ENCODE peak calls at places on chromosomes 3 and 15, in six cellular contexts. O is dorsolateral prefrontal cortex, N is foreskin fibroblast, Q is neural crest cell, V is GM10248, H is PC-9. P is an unnamed sample.

GRCh38 chr3:152241142-152242067 is 27.3 kb upstream of the MBNL1 start:
- DNase-seq in H (peak), Q (no peak), O (no peak), N (peak), V (no peak), P (peak)

GRCh38 chr15:55685292-55685691 is 57.7 kb downstream of the PRTG start:
- DNase-seq in N (peak), O (no peak), Q (no peak), H (no peak), V (peak), P (no peak)

GRCh38 chr15:56817266-56817665 is 84.0 kb upstream of the ZNF280D start:
- DNase-seq in Q (no peak), N (peak), V (no peak), O (no peak), H (no peak), P (no peak)

GRCh38 chr3:8197384-8197783 is 304.2 kb upstream of the LMCD1 start:
- DNase-seq in Q (no peak), H (no peak), N (no peak), V (no peak), O (no peak), P (no peak)

GRCh38 chr15:83784975-83785374 is 131.1 kb downstream of the ADAMTSL3 start:
- DNase-seq in H (no peak), N (peak), V (no peak), O (no peak), Q (no peak), P (no peak)

GRCh38 chr15:55334371-55334770 is 15.3 kb downstream of the PIGB start:
- DNase-seq in V (no peak), N (no peak), O (no peak), H (no peak), Q (no peak), P (no peak)

GRCh38 chr15:66474140-66474539 is 23.4 kb downstream of the SNAPC5 start:
- DNase-seq in N (no peak), V (no peak), H (no peak), O (no peak), Q (no peak), P (no peak)

GRCh38 chr3:107193114-107193513 is 184.1 kb upstream of the CCDC54 start:
- DNase-seq in N (no peak), V (no peak), H (no peak), Q (no peak), O (no peak), P (no peak)

GRCh38 chr15:25793354-25794050 is 69.6 kb downstream of the ATP10A start:
- DNase-seq in N (no peak), Q (no peak), H (no peak), V (no peak), O (no peak), P (no peak)

GRCh38 chr15:57385923-57386390 is 9.7 kb downstream of the CGNL1 start:
- DNase-seq in N (no peak), Q (no peak), V (no peak), H (no peak), O (no peak), P (no peak)

GRCh38 chr15:73284073-73284472 is 84.7 kb downstream of the HCN4 start:
- DNase-seq in H (no peak), Q (no peak), N (peak), V (no peak), O (no peak), P (no peak)

GRCh38 chr3:51955175-51955892 is at the start of gene GPR62:
- DNase-seq in H (no peak), N (no peak), V (no peak), O (peak), Q (no peak), P (no peak)

GRCh38 chr3:50604628-50605588 is 6.7 kb downstream of the CISH start:
- DNase-seq in O (no peak), Q (no peak), N (no peak), H (peak), V (no peak), P (no peak)

GRCh38 chr15:62068071-62068786 is 1.5 kb downstream of the C2CD4A start:
- DNase-seq in O (no peak), V (peak), N (peak), Q (peak), H (peak), P (peak)

GRCh38 chr3:179551383-179551782 is 11.3 kb upstream of the ACTL6A start:
- DNase-seq in Q (no peak), H (no peak), O (no peak), V (no peak), N (no peak), P (no peak)

GRCh38 chr3:61685755-61686154 is 124.4 kb downstream of the PTPRG start:
- DNase-seq in N (no peak), V (no peak), Q (no peak), O (no peak), H (no peak), P (no peak)

GRCh38 chr3:124860599-124860998 is 26.6 kb downstream of the ITGB5 start:
- DNase-seq in V (no peak), N (peak), Q (no peak), H (peak), O (no peak), P (peak)

GRCh38 chr15:80878242-80878866 is 99.2 kb downstream of the CEMIP start:
- DNase-seq in H (no peak), Q (no peak), O (no peak), V (no peak), N (no peak), P (no peak)

GRCh38 chr3:55202320-55202719 is 274.5 kb upstream of the LRTM1 start:
- DNase-seq in N (peak), H (no peak), O (no peak), V (no peak), Q (no peak), P (no peak)

GRCh38 chr15:31740203-31740602 is 290.1 kb upstream of the CHRNA7 start:
- DNase-seq in Q (no peak), V (no peak), N (peak), H (no peak), O (peak), P (no peak)

GRCh38 chr3:24181256-24181655 is 236.2 kb downstream of the NR1D2 start:
- DNase-seq in N (no peak), V (no peak), O (no peak), Q (no peak), H (no peak), P (peak)

GRCh38 chr15:49343546-49343945 is 79.5 kb upstream of the FGF7 start:
- DNase-seq in V (no peak), H (no peak), O (no peak), Q (no peak), N (no peak), P (no peak)

GRCh38 chr3:60316121-60316783 is 935.0 kb downstream of the FHIT start:
- DNase-seq in H (no peak), Q (no peak), V (no peak), N (peak), O (no peak), P (no peak)

GRCh38 chr3:132268956-132269355 is 48.3 kb upstream of the ACP3 start:
- DNase-seq in O (no peak), N (peak), Q (no peak), H (peak), V (no peak), P (peak)

GRCh38 chr15:45254405-45255293 is 2.6 kb downstream of the SLC28A2 start:
- DNase-seq in H (no peak), O (no peak), V (no peak), N (peak), Q (no peak), P (peak)

GRCh38 chr15:95440712-95441111 is 889.8 kb upstream of the NR2F2 start:
- DNase-seq in O (no peak), H (no peak), Q (no peak), V (no peak), N (peak), P (no peak)

GRCh38 chr15:65363766-65364165 is 14.0 kb downstream of the IGDCC3 start:
- DNase-seq in V (no peak), O (peak), N (no peak), H (no peak), Q (no peak), P (no peak)

GRCh38 chr3:128794067-128794768 is 68.2 kb downstream of the RAB7A start:
- DNase-seq in H (no peak), N (peak), Q (no peak), V (no peak), O (no peak), P (no peak)

GRCh38 chr15:85748729-85749128 is 46.0 kb downstream of the KLHL25 start:
- DNase-seq in H (no peak), V (peak), Q (no peak), N (no peak), O (no peak), P (no peak)

GRCh38 chr15:32029409-32029861 is 880 bp upstream of the CHRNA7 start:
- DNase-seq in H (no peak), Q (peak), O (peak), N (peak), V (no peak), P (peak)

GRCh38 chr3:39361252-39361927 is 21.8 kb upstream of the SLC25A38 start:
- DNase-seq in Q (no peak), O (no peak), N (no peak), V (no peak), H (no peak), P (no peak)

GRCh38 chr15:23588268-23588667 is 22.8 kb downstream of the MKRN3 start:
- DNase-seq in N (no peak), H (no peak), Q (no peak), V (no peak), O (no peak), P (no peak)

GRCh38 chr15:78155355-78155939 is 6.3 kb downstream of the IDH3A start:
- DNase-seq in N (no peak), H (no peak), O (no peak), V (no peak), Q (no peak), P (no peak)

GRCh38 chr15:42138411-42138810 is 18.0 kb downstream of the PLA2G4F start:
- DNase-seq in N (no peak), O (peak), V (no peak), H (no peak), Q (no peak), P (no peak)

GRCh38 chr15:95208988-95209387 is 977.6 kb downstream of the MCTP2 start:
- DNase-seq in H (no peak), Q (no peak), V (no peak), N (peak), O (no peak), P (no peak)

GRCh38 chr15:78007965-78008886 is 69.3 kb downstream of the TBC1D2B start:
- DNase-seq in N (peak), H (peak), O (no peak), Q (no peak), V (no peak), P (peak)

GRCh38 chr15:79195802-79196201 is 86.7 kb upstream of the ANKRD34C start:
- DNase-seq in Q (no peak), N (no peak), H (no peak), O (no peak), V (no peak), P (no peak)
- TF ChIP-seq CTCF in Q (no peak), N (no peak), H (no peak), O (no peak), V (no peak), P (no peak)

GRCh38 chr3:11661052-11661656 is 17.4 kb upstream of the VGLL4 start:
- DNase-seq in O (no peak), H (peak), N (no peak), Q (no peak), V (no peak), P (no peak)

GRCh38 chr3:11661827-11662226 is 18.1 kb upstream of the VGLL4 start:
- DNase-seq in N (peak), V (no peak), Q (no peak), O (no peak), H (no peak), P (no peak)

GRCh38 chr3:11665331-11665730 is 21.6 kb upstream of the VGLL4 start:
- DNase-seq in Q (no peak), O (no peak), V (no peak), N (no peak), H (no peak), P (no peak)

GRCh38 chr3:11660242-11660641 is 16.5 kb upstream of the VGLL4 start:
- DNase-seq in Q (no peak), H (no peak), O (no peak), N (no peak), V (no peak), P (no peak)

GRCh38 chr3:11662392-11662990 is 18.8 kb upstream of the VGLL4 start:
- DNase-seq in O (no peak), H (no peak), V (no peak), Q (no peak), N (peak), P (no peak)
- TF ChIP-seq CTCF in O (no peak), H (peak), V (no peak), Q (peak), N (peak), P (no peak)

GRCh38 chr3:14398801-14399114 is 3.6 kb upstream of the SLC6A6 start:
- DNase-seq in Q (no peak), N (no peak), H (no peak), V (no peak), O (no peak), P (no peak)
- TF ChIP-seq CTCF in Q (no peak), N (no peak), H (no peak), V (peak), O (no peak), P (no peak)

GRCh38 chr15:50675524-50676144 is 11.0 kb downstream of the TRPM7 start:
- DNase-seq in O (no peak), V (no peak), Q (no peak), H (no peak), N (peak), P (peak)
- TF ChIP-seq CTCF in O (peak), V (peak), Q (peak), H (peak), N (peak), P (peak)

GRCh38 chr3:197186887-197187588 is 111.4 kb downstream of the DLG1 start:
- DNase-seq in H (peak), V (peak), N (peak), O (no peak), Q (no peak), P (peak)
- TF ChIP-seq CTCF in H (peak), V (peak), N (peak), O (peak), Q (peak), P (peak)

P was measured in Calu3.